ENCODE peak calls at places on chromosomes 13 and 19, in four cellular contexts. One of them, this sample, is unnamed.

GRCh38 chr13:50268500-50268899 is 253.3 kb downstream of the KCNRG start:
- DNase-seq in dorsolateral prefrontal cortex: no peak
- DNase-seq in cardiac fibroblast: peak
- DNase-seq in HFFc6: no peak
- DNase-seq in this sample: no peak

GRCh38 chr13:29993716-29994488 is 143.5 kb upstream of the UBL3 start:
- DNase-seq in dorsolateral prefrontal cortex: no peak
- DNase-seq in cardiac fibroblast: peak
- DNase-seq in HFFc6: peak
- DNase-seq in this sample: no peak

GRCh38 chr19:43623889-43624670 is 4.7 kb upstream of the ZNF428 start:
- DNase-seq in dorsolateral prefrontal cortex: no peak
- DNase-seq in cardiac fibroblast: no peak
- DNase-seq in HFFc6: no peak
- DNase-seq in this sample: no peak

GRCh38 chr13:80824231-80824630 is 483.3 kb upstream of the SPRY2 start:
- DNase-seq in dorsolateral prefrontal cortex: no peak
- DNase-seq in cardiac fibroblast: peak
- DNase-seq in HFFc6: no peak
- DNase-seq in this sample: no peak

GRCh38 chr19:2503521-2504109 is 27.7 kb downstream of the GADD45B start:
- DNase-seq in dorsolateral prefrontal cortex: no peak
- DNase-seq in cardiac fibroblast: peak
- DNase-seq in HFFc6: peak
- DNase-seq in this sample: peak

GRCh38 chr13:98751397-98752110 is 918 bp downstream of the SLC15A1 start:
- DNase-seq in dorsolateral prefrontal cortex: no peak
- DNase-seq in cardiac fibroblast: peak
- DNase-seq in HFFc6: peak
- DNase-seq in this sample: no peak

GRCh38 chr13:32175943-32176342 is 139.2 kb downstream of the ZAR1L start:
- DNase-seq in dorsolateral prefrontal cortex: no peak
- DNase-seq in cardiac fibroblast: no peak
- DNase-seq in HFFc6: no peak
- DNase-seq in this sample: no peak

GRCh38 chr19:18009412-18010066 is 1.6 kb downstream of the ARRDC2 start:
- DNase-seq in dorsolateral prefrontal cortex: no peak
- DNase-seq in cardiac fibroblast: peak
- DNase-seq in HFFc6: no peak
- DNase-seq in this sample: no peak

GRCh38 chr19:57537953-57538547 is 10.9 kb downstream of the ZNF549 start:
- DNase-seq in dorsolateral prefrontal cortex: no peak
- DNase-seq in cardiac fibroblast: peak
- DNase-seq in HFFc6: no peak
- DNase-seq in this sample: no peak

GRCh38 chr19:54882758-54883157 is 8.7 kb downstream of the FCAR start:
- DNase-seq in dorsolateral prefrontal cortex: no peak
- DNase-seq in cardiac fibroblast: no peak
- DNase-seq in HFFc6: no peak
- DNase-seq in this sample: peak

GRCh38 chr13:73702419-73703071 is 431.7 kb downstream of the KLF12 start:
- DNase-seq in dorsolateral prefrontal cortex: no peak
- DNase-seq in cardiac fibroblast: no peak
- DNase-seq in HFFc6: no peak
- DNase-seq in this sample: no peak

GRCh38 chr13:89721216-89721615 is 1626.3 kb upstream of the MIR17HG start:
- DNase-seq in dorsolateral prefrontal cortex: no peak
- DNase-seq in cardiac fibroblast: no peak
- DNase-seq in HFFc6: no peak
- DNase-seq in this sample: no peak

GRCh38 chr13:80486407-80486806 is 145.5 kb upstream of the SPRY2 start:
- DNase-seq in dorsolateral prefrontal cortex: no peak
- DNase-seq in cardiac fibroblast: no peak
- DNase-seq in HFFc6: no peak
- DNase-seq in this sample: no peak

GRCh38 chr13:38664920-38665319 is 22.0 kb upstream of the FREM2 start:
- DNase-seq in dorsolateral prefrontal cortex: no peak
- DNase-seq in cardiac fibroblast: no peak
- DNase-seq in HFFc6: no peak
- DNase-seq in this sample: no peak

GRCh38 chr19:16342002-16342715 is 17.5 kb downstream of the KLF2 start:
- DNase-seq in dorsolateral prefrontal cortex: peak
- DNase-seq in cardiac fibroblast: no peak
- DNase-seq in HFFc6: no peak
- DNase-seq in this sample: peak

GRCh38 chr13:50444726-50445125 is 398.8 kb downstream of the DLEU7 start:
- DNase-seq in dorsolateral prefrontal cortex: no peak
- DNase-seq in cardiac fibroblast: no peak
- DNase-seq in HFFc6: no peak
- DNase-seq in this sample: no peak

GRCh38 chr13:113739527-113740285 is 19.3 kb upstream of the TMEM255B start:
- DNase-seq in dorsolateral prefrontal cortex: no peak
- DNase-seq in cardiac fibroblast: no peak
- DNase-seq in HFFc6: no peak
- DNase-seq in this sample: no peak

GRCh38 chr13:42155251-42155650 is 106.8 kb downstream of the DGKH start:
- DNase-seq in dorsolateral prefrontal cortex: no peak
- DNase-seq in cardiac fibroblast: no peak
- DNase-seq in HFFc6: no peak
- DNase-seq in this sample: no peak

GRCh38 chr13:98834254-98834960 is 81.9 kb upstream of the SLC15A1 start:
- DNase-seq in dorsolateral prefrontal cortex: no peak
- DNase-seq in cardiac fibroblast: no peak
- DNase-seq in HFFc6: no peak
- DNase-seq in this sample: no peak

GRCh38 chr19:342801-343421 is 1.7 kb downstream of the MIER2 start:
- DNase-seq in dorsolateral prefrontal cortex: peak
- DNase-seq in cardiac fibroblast: peak
- DNase-seq in HFFc6: peak
- DNase-seq in this sample: no peak

GRCh38 chr19:2853015-2853606 is 11.8 kb downstream of the ZNF555 start:
- DNase-seq in dorsolateral prefrontal cortex: no peak
- DNase-seq in cardiac fibroblast: no peak
- DNase-seq in HFFc6: no peak
- DNase-seq in this sample: no peak

GRCh38 chr19:28652790-28653189 is 560.2 kb downstream of the UQCRFS1 start:
- DNase-seq in dorsolateral prefrontal cortex: no peak
- DNase-seq in cardiac fibroblast: no peak
- DNase-seq in HFFc6: no peak
- DNase-seq in this sample: no peak

GRCh38 chr13:114130708-114131580 is 1.5 kb downstream of the RASA3 start:
- DNase-seq in dorsolateral prefrontal cortex: peak
- DNase-seq in cardiac fibroblast: peak
- DNase-seq in HFFc6: peak
- DNase-seq in this sample: peak

GRCh38 chr13:32471187-32471922 is 43.4 kb upstream of the N4BP2L1 start:
- DNase-seq in dorsolateral prefrontal cortex: peak
- DNase-seq in cardiac fibroblast: peak
- DNase-seq in HFFc6: no peak
- DNase-seq in this sample: no peak

GRCh38 chr19:3304871-3305423 is 61.4 kb upstream of the NFIC start:
- DNase-seq in dorsolateral prefrontal cortex: peak
- DNase-seq in cardiac fibroblast: peak
- DNase-seq in HFFc6: peak
- DNase-seq in this sample: peak

GRCh38 chr13:98773053-98773452 is 20.6 kb upstream of the SLC15A1 start:
- DNase-seq in dorsolateral prefrontal cortex: no peak
- DNase-seq in cardiac fibroblast: no peak
- DNase-seq in HFFc6: no peak
- DNase-seq in this sample: no peak

GRCh38 chr19:14977128-14977527 is 2.5 kb downstream of the SLC1A6 start:
- DNase-seq in dorsolateral prefrontal cortex: no peak
- DNase-seq in cardiac fibroblast: no peak
- DNase-seq in HFFc6: no peak
- DNase-seq in this sample: no peak

GRCh38 chr19:43699506-43700367 is 16.1 kb upstream of the IRGC start:
- DNase-seq in dorsolateral prefrontal cortex: peak
- DNase-seq in cardiac fibroblast: peak
- DNase-seq in HFFc6: no peak
- DNase-seq in this sample: no peak

GRCh38 chr13:98508280-98509074 is 68.4 kb downstream of the STK24 start:
- DNase-seq in dorsolateral prefrontal cortex: no peak
- DNase-seq in cardiac fibroblast: peak
- DNase-seq in HFFc6: peak
- DNase-seq in this sample: no peak

GRCh38 chr19:46629546-46630025 is 4.7 kb upstream of the PTGIR start:
- DNase-seq in dorsolateral prefrontal cortex: no peak
- DNase-seq in cardiac fibroblast: no peak
- DNase-seq in HFFc6: no peak
- DNase-seq in this sample: no peak

GRCh38 chr19:55389386-55390317 is 3.9 kb downstream of the RPL28 start:
- DNase-seq in dorsolateral prefrontal cortex: no peak
- DNase-seq in cardiac fibroblast: no peak
- DNase-seq in HFFc6: no peak
- DNase-seq in this sample: no peak

GRCh38 chr13:73103238-73103637 is 44.4 kb downstream of the KLF5 start:
- DNase-seq in dorsolateral prefrontal cortex: no peak
- DNase-seq in cardiac fibroblast: no peak
- DNase-seq in HFFc6: no peak
- DNase-seq in this sample: no peak

GRCh38 chr19:28843771-28844492 is 369.0 kb downstream of the UQCRFS1 start:
- DNase-seq in dorsolateral prefrontal cortex: no peak
- DNase-seq in cardiac fibroblast: no peak
- DNase-seq in HFFc6: no peak
- DNase-seq in this sample: no peak

GRCh38 chr13:97302611-97303010 is 80.5 kb downstream of the MBNL2 start:
- DNase-seq in dorsolateral prefrontal cortex: no peak
- DNase-seq in cardiac fibroblast: no peak
- DNase-seq in HFFc6: no peak
- DNase-seq in this sample: no peak

GRCh38 chr13:98965325-98965724 is 12.5 kb downstream of the DOCK9 start:
- DNase-seq in dorsolateral prefrontal cortex: no peak
- DNase-seq in cardiac fibroblast: no peak
- DNase-seq in HFFc6: no peak
- DNase-seq in this sample: no peak

GRCh38 chr13:64069892-64070291 is 2654.2 kb upstream of the PCDH20 start:
- DNase-seq in dorsolateral prefrontal cortex: no peak
- DNase-seq in cardiac fibroblast: no peak
- DNase-seq in HFFc6: no peak
- DNase-seq in this sample: no peak

GRCh38 chr13:64073203-64073602 is 2657.6 kb upstream of the PCDH20 start:
- DNase-seq in dorsolateral prefrontal cortex: no peak
- DNase-seq in cardiac fibroblast: no peak
- DNase-seq in HFFc6: no peak
- DNase-seq in this sample: no peak

GRCh38 chr13:64075543-64076271 is 2660.1 kb upstream of the PCDH20 start:
- DNase-seq in dorsolateral prefrontal cortex: no peak
- DNase-seq in cardiac fibroblast: no peak
- DNase-seq in HFFc6: no peak
- DNase-seq in this sample: no peak

GRCh38 chr13:64074989-64075474 is 2659.4 kb upstream of the PCDH20 start:
- DNase-seq in dorsolateral prefrontal cortex: no peak
- DNase-seq in cardiac fibroblast: no peak
- DNase-seq in HFFc6: no peak
- DNase-seq in this sample: no peak

GRCh38 chr13:64071352-64071751 is 2655.7 kb upstream of the PCDH20 start:
- DNase-seq in dorsolateral prefrontal cortex: no peak
- DNase-seq in cardiac fibroblast: no peak
- DNase-seq in HFFc6: no peak
- DNase-seq in this sample: no peak
- TF ChIP-seq CTCF in dorsolateral prefrontal cortex: no peak
- TF ChIP-seq CTCF in cardiac fibroblast: no peak
- TF ChIP-seq CTCF in HFFc6: no peak
- TF ChIP-seq CTCF in this sample: no peak

GRCh38 chr19:35224681-35225604 is 3.6 kb downstream of the FAM187B start:
- DNase-seq in dorsolateral prefrontal cortex: no peak
- DNase-seq in cardiac fibroblast: no peak
- DNase-seq in HFFc6: no peak
- DNase-seq in this sample: peak
- TF ChIP-seq CTCF in dorsolateral prefrontal cortex: no peak
- TF ChIP-seq CTCF in cardiac fibroblast: no peak
- TF ChIP-seq CTCF in HFFc6: no peak
- TF ChIP-seq CTCF in this sample: no peak

GRCh38 chr19:13007292-13008045 is 12.2 kb downstream of the NFIX start:
- DNase-seq in dorsolateral prefrontal cortex: no peak
- DNase-seq in cardiac fibroblast: no peak
- DNase-seq in HFFc6: no peak
- DNase-seq in this sample: no peak
- TF ChIP-seq CTCF in dorsolateral prefrontal cortex: no peak
- TF ChIP-seq CTCF in cardiac fibroblast: no peak
- TF ChIP-seq CTCF in HFFc6: peak
- TF ChIP-seq CTCF in this sample: no peak

DNA sequence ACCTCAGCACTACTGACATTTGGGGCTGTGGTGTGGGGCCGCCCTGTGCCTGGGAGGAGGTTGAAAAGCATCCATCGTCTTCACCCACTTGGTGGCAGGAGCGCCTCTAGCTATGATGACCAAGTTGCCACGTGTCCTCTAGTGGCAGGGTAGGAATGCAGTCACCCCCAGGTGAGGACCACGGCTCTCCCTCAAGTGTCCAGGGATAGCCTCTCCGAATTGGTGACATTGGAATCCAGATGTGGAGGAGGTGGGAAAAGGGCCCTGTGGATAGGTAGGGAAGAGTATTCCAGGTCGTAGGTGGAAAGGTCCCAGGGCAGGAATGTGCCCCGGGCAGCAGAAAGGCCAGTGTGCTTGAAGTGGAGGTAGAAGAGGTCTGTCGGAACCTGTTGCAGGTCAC is 37.6 kb downstream of the ARHGEF18 start:
- DNase-seq in dorsolateral prefrontal cortex: no peak
- DNase-seq in cardiac fibroblast: no peak
- DNase-seq in HFFc6: no peak
- DNase-seq in this sample: no peak
- TF ChIP-seq CTCF in dorsolateral prefrontal cortex: no peak
- TF ChIP-seq CTCF in cardiac fibroblast: no peak
- TF ChIP-seq CTCF in HFFc6: peak
- TF ChIP-seq CTCF in this sample: no peak

This sample was measured in natural killer cell.